ENCODE peak calls at places on chromosomes 12 and 14, in eight cellular contexts. One of them, this sample, is unnamed.
A peak's percentile ranks its signal among the peaks of the same experiment; 100 is the strongest.

GRCh38 chr14:57382283-57382682 is 8.1 kb upstream of the NAA30 start:
- DNase-seq in brain microvascular endothelial cell: peak; percentile 92
- DNase-seq in effector memory CD4-positive, alpha-beta T cell: no peak
- DNase-seq in cardiac muscle cell: peak; percentile 81
- DNase-seq in GM23248: peak; percentile 94
- DNase-seq in ovary: no peak
- DNase-seq in neuronal stem cell: no peak
- DNase-seq in substantia nigra: no peak
- DNase-seq in this sample: peak; percentile 61

GRCh38 chr14:80787876-80788275 is 153.7 kb downstream of the CEP128 start:
- DNase-seq in brain microvascular endothelial cell: no peak
- DNase-seq in effector memory CD4-positive, alpha-beta T cell: no peak
- DNase-seq in cardiac muscle cell: no peak
- DNase-seq in GM23248: peak; percentile 24
- DNase-seq in ovary: no peak
- DNase-seq in neuronal stem cell: no peak
- DNase-seq in substantia nigra: no peak
- DNase-seq in this sample: peak; percentile 43

GRCh38 chr12:60257063-60257462 is 661.2 kb downstream of the SLC16A7 start:
- DNase-seq in brain microvascular endothelial cell: peak; percentile 80
- DNase-seq in effector memory CD4-positive, alpha-beta T cell: no peak
- DNase-seq in cardiac muscle cell: peak; percentile 68
- DNase-seq in GM23248: peak; percentile 75
- DNase-seq in ovary: no peak
- DNase-seq in neuronal stem cell: no peak
- DNase-seq in substantia nigra: no peak
- DNase-seq in this sample: peak; percentile 67

GRCh38 chr14:22469541-22470303 is 119.3 kb downstream of the DAD1 start:
- DNase-seq in brain microvascular endothelial cell: no peak
- DNase-seq in effector memory CD4-positive, alpha-beta T cell: no peak
- DNase-seq in cardiac muscle cell: no peak
- DNase-seq in GM23248: peak; percentile 28
- DNase-seq in ovary: no peak
- DNase-seq in neuronal stem cell: no peak
- DNase-seq in substantia nigra: no peak
- DNase-seq in this sample: no peak

GRCh38 chr14:102913341-102914211 is 8.9 kb upstream of the AMN start:
- DNase-seq in brain microvascular endothelial cell: no peak
- DNase-seq in effector memory CD4-positive, alpha-beta T cell: no peak
- DNase-seq in cardiac muscle cell: no peak
- DNase-seq in GM23248: no peak
- DNase-seq in ovary: no peak
- DNase-seq in neuronal stem cell: no peak
- DNase-seq in substantia nigra: no peak
- DNase-seq in this sample: no peak

GRCh38 chr14:34554540-34555250 is 15.2 kb upstream of the EAPP start:
- DNase-seq in brain microvascular endothelial cell: no peak
- DNase-seq in effector memory CD4-positive, alpha-beta T cell: no peak
- DNase-seq in cardiac muscle cell: no peak
- DNase-seq in GM23248: peak; percentile 61
- DNase-seq in ovary: no peak
- DNase-seq in neuronal stem cell: no peak
- DNase-seq in substantia nigra: no peak
- DNase-seq in this sample: peak; percentile 11

GRCh38 chr12:6465467-6466183 is 4.9 kb downstream of the VAMP1 start:
- DNase-seq in brain microvascular endothelial cell: peak; percentile 64
- DNase-seq in effector memory CD4-positive, alpha-beta T cell: no peak
- DNase-seq in cardiac muscle cell: peak; percentile 84
- DNase-seq in GM23248: peak; percentile 81
- DNase-seq in ovary: peak; percentile 47
- DNase-seq in neuronal stem cell: peak; percentile 65
- DNase-seq in substantia nigra: no peak
- DNase-seq in this sample: peak; percentile 49

GRCh38 chr14:29045237-29045636 is 278.6 kb downstream of the FOXG1 start:
- DNase-seq in brain microvascular endothelial cell: no peak
- DNase-seq in effector memory CD4-positive, alpha-beta T cell: no peak
- DNase-seq in cardiac muscle cell: no peak
- DNase-seq in GM23248: no peak
- DNase-seq in ovary: no peak
- DNase-seq in neuronal stem cell: no peak
- DNase-seq in substantia nigra: no peak
- DNase-seq in this sample: no peak

GRCh38 chr12:56724660-56724988 is 475 bp downstream of the NACA start:
- DNase-seq in brain microvascular endothelial cell: no peak
- DNase-seq in effector memory CD4-positive, alpha-beta T cell: no peak
- DNase-seq in cardiac muscle cell: no peak
- DNase-seq in GM23248: peak; percentile 46
- DNase-seq in ovary: peak; percentile 35
- DNase-seq in neuronal stem cell: peak; percentile 12
- DNase-seq in substantia nigra: no peak
- DNase-seq in this sample: no peak

GRCh38 chr12:25017336-25017735 is 68.4 kb upstream of the BCAT1 start:
- DNase-seq in brain microvascular endothelial cell: peak; percentile 11
- DNase-seq in effector memory CD4-positive, alpha-beta T cell: no peak
- DNase-seq in cardiac muscle cell: no peak
- DNase-seq in GM23248: no peak
- DNase-seq in ovary: no peak
- DNase-seq in neuronal stem cell: no peak
- DNase-seq in substantia nigra: no peak
- DNase-seq in this sample: peak; percentile 28

GRCh38 chr12:68587448-68587873 is 23.2 kb upstream of the RAP1B start:
- DNase-seq in brain microvascular endothelial cell: no peak
- DNase-seq in effector memory CD4-positive, alpha-beta T cell: no peak
- DNase-seq in cardiac muscle cell: no peak
- DNase-seq in GM23248: no peak
- DNase-seq in ovary: no peak
- DNase-seq in neuronal stem cell: no peak
- DNase-seq in substantia nigra: no peak
- DNase-seq in this sample: no peak

GRCh38 chr12:7642876-7643309 is 22.8 kb downstream of the APOBEC1 start:
- DNase-seq in brain microvascular endothelial cell: no peak
- DNase-seq in effector memory CD4-positive, alpha-beta T cell: no peak
- DNase-seq in cardiac muscle cell: peak; percentile 30
- DNase-seq in GM23248: peak; percentile 37
- DNase-seq in ovary: no peak
- DNase-seq in neuronal stem cell: no peak
- DNase-seq in substantia nigra: no peak
- DNase-seq in this sample: no peak

GRCh38 chr12:54419088-54419887 is at the start of gene ITGA5:
- DNase-seq in brain microvascular endothelial cell: peak; percentile 53
- DNase-seq in effector memory CD4-positive, alpha-beta T cell: peak; percentile 40
- DNase-seq in cardiac muscle cell: peak; percentile 76
- DNase-seq in GM23248: peak; percentile 93
- DNase-seq in ovary: peak; percentile 89
- DNase-seq in neuronal stem cell: peak; percentile 48
- DNase-seq in substantia nigra: no peak
- DNase-seq in this sample: no peak

GRCh38 chr12:2922329-2922728 is 31.6 kb downstream of the TULP3 start:
- DNase-seq in brain microvascular endothelial cell: no peak
- DNase-seq in effector memory CD4-positive, alpha-beta T cell: no peak
- DNase-seq in cardiac muscle cell: no peak
- DNase-seq in GM23248: peak; percentile 54
- DNase-seq in ovary: no peak
- DNase-seq in neuronal stem cell: no peak
- DNase-seq in substantia nigra: no peak
- DNase-seq in this sample: no peak

GRCh38 chr14:25574949-25575348 is 525.0 kb upstream of the STXBP6 start:
- DNase-seq in brain microvascular endothelial cell: no peak
- DNase-seq in effector memory CD4-positive, alpha-beta T cell: no peak
- DNase-seq in cardiac muscle cell: no peak
- DNase-seq in GM23248: no peak
- DNase-seq in ovary: no peak
- DNase-seq in neuronal stem cell: no peak
- DNase-seq in substantia nigra: no peak
- DNase-seq in this sample: no peak

GRCh38 chr12:32106517-32107366 is at the start of gene BICD1:
- DNase-seq in brain microvascular endothelial cell: peak; percentile 73
- DNase-seq in effector memory CD4-positive, alpha-beta T cell: peak; percentile 62
- DNase-seq in cardiac muscle cell: peak; percentile 95
- DNase-seq in GM23248: peak; percentile 96
- DNase-seq in ovary: peak; percentile 94
- DNase-seq in neuronal stem cell: peak; percentile 85
- DNase-seq in substantia nigra: peak; percentile 72
- DNase-seq in this sample: peak; percentile 59

GRCh38 chr14:101774814-101775213 is 13.3 kb downstream of the PPP2R5C start:
- DNase-seq in brain microvascular endothelial cell: no peak
- DNase-seq in effector memory CD4-positive, alpha-beta T cell: no peak
- DNase-seq in cardiac muscle cell: no peak
- DNase-seq in GM23248: no peak
- DNase-seq in ovary: no peak
- DNase-seq in neuronal stem cell: no peak
- DNase-seq in substantia nigra: no peak
- DNase-seq in this sample: no peak

GRCh38 chr14:59483360-59483759 is 848 bp downstream of the L3HYPDH start:
- DNase-seq in brain microvascular endothelial cell: peak; percentile 57
- DNase-seq in effector memory CD4-positive, alpha-beta T cell: no peak
- DNase-seq in cardiac muscle cell: peak; percentile 65
- DNase-seq in GM23248: peak; percentile 77
- DNase-seq in ovary: no peak
- DNase-seq in neuronal stem cell: no peak
- DNase-seq in substantia nigra: no peak
- DNase-seq in this sample: no peak

GRCh38 chr12:34599530-34600513 is 577.5 kb downstream of the ALG10 start:
- DNase-seq in brain microvascular endothelial cell: no peak
- DNase-seq in effector memory CD4-positive, alpha-beta T cell: no peak
- DNase-seq in cardiac muscle cell: no peak
- DNase-seq in GM23248: no peak
- DNase-seq in ovary: no peak
- DNase-seq in neuronal stem cell: no peak
- DNase-seq in substantia nigra: no peak
- DNase-seq in this sample: no peak

GRCh38 chr14:96362071-96362964 is 823 bp downstream of the ATG2B start:
- DNase-seq in brain microvascular endothelial cell: peak; percentile 12
- DNase-seq in effector memory CD4-positive, alpha-beta T cell: peak; percentile 36
- DNase-seq in cardiac muscle cell: peak; percentile 44
- DNase-seq in GM23248: peak; percentile 71
- DNase-seq in ovary: no peak
- DNase-seq in neuronal stem cell: no peak
- DNase-seq in substantia nigra: no peak
- DNase-seq in this sample: peak; percentile 60
- H3K27ac ChIP-seq in brain microvascular endothelial cell: peak overlapping the region; percentile 90
- H3K27ac ChIP-seq in effector memory CD4-positive, alpha-beta T cell: peak overlapping the region; percentile 94
- H3K27ac ChIP-seq in cardiac muscle cell: peak overlapping the region; percentile 95
- H3K27ac ChIP-seq in GM23248: peak overlapping the region; percentile 80
- H3K27ac ChIP-seq in ovary: peak overlapping the region; percentile 86
- H3K27ac ChIP-seq in neuronal stem cell: peak overlapping the region; percentile 84
- H3K27ac ChIP-seq in substantia nigra: peak overlapping the region; percentile 91
- H3K27ac ChIP-seq in this sample: peak overlapping the region; percentile 79

DNA sequence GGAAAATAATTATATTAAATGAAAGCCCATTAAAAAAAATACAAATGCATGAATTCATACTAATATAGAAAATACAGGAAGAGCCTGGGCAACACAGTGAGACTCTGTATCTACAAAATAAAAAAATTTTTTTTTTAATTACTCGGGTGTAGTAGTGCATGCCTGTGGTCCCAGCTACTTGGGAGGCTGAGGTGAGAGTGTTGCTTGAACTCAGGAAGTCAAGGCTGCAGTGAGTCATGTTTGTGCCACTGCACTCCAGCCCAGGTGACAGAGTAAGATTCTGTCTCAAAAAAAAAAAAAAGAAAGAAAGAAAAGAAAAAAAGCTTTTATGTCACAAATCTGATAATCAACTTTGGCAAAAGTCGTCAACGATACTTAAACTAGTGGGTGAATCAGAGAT is 80.6 kb upstream of the PLEKHA5 start:
- DNase-seq in brain microvascular endothelial cell: peak; percentile 19
- DNase-seq in effector memory CD4-positive, alpha-beta T cell: no peak
- DNase-seq in cardiac muscle cell: no peak
- DNase-seq in GM23248: no peak
- DNase-seq in ovary: no peak
- DNase-seq in neuronal stem cell: no peak
- DNase-seq in substantia nigra: no peak
- DNase-seq in this sample: no peak
- H3K27ac ChIP-seq in brain microvascular endothelial cell: no peak overlapping the region
- H3K27ac ChIP-seq in effector memory CD4-positive, alpha-beta T cell: no peak overlapping the region
- H3K27ac ChIP-seq in cardiac muscle cell: no peak overlapping the region
- H3K27ac ChIP-seq in GM23248: no peak overlapping the region
- H3K27ac ChIP-seq in ovary: no peak overlapping the region
- H3K27ac ChIP-seq in neuronal stem cell: no peak overlapping the region
- H3K27ac ChIP-seq in substantia nigra: no peak overlapping the region
- H3K27ac ChIP-seq in this sample: no peak overlapping the region

GRCh38 chr12:104215638-104216297 is at the start of gene TXNRD1:
- DNase-seq in brain microvascular endothelial cell: peak; percentile 64
- DNase-seq in effector memory CD4-positive, alpha-beta T cell: peak; percentile 68
- DNase-seq in cardiac muscle cell: peak; percentile 86
- DNase-seq in GM23248: peak; percentile 92
- DNase-seq in ovary: peak; percentile 84
- DNase-seq in neuronal stem cell: peak; percentile 67
- DNase-seq in substantia nigra: peak; percentile 9
- DNase-seq in this sample: peak; percentile 52
- H3K27ac ChIP-seq in brain microvascular endothelial cell: peak within 1 kb of the TSS; percentile 45
- H3K27ac ChIP-seq in effector memory CD4-positive, alpha-beta T cell: peak within 1 kb of the TSS; percentile 42
- H3K27ac ChIP-seq in cardiac muscle cell: no peak within 1 kb of the TSS
- H3K27ac ChIP-seq in GM23248: no peak within 1 kb of the TSS
- H3K27ac ChIP-seq in ovary: peak within 1 kb of the TSS; percentile 93
- H3K27ac ChIP-seq in neuronal stem cell: no peak within 1 kb of the TSS
- H3K27ac ChIP-seq in substantia nigra: no peak within 1 kb of the TSS
- H3K27ac ChIP-seq in this sample: peak within 1 kb of the TSS; percentile 59

GRCh38 chr12:91346827-91347226 is 164.2 kb upstream of the DCN start:
- DNase-seq in brain microvascular endothelial cell: no peak
- DNase-seq in effector memory CD4-positive, alpha-beta T cell: no peak
- DNase-seq in cardiac muscle cell: no peak
- DNase-seq in GM23248: no peak
- DNase-seq in ovary: no peak
- DNase-seq in neuronal stem cell: no peak
- DNase-seq in substantia nigra: no peak
- DNase-seq in this sample: no peak

GRCh38 chr12:91347686-91348085 is 165.1 kb upstream of the DCN start:
- DNase-seq in brain microvascular endothelial cell: no peak
- DNase-seq in effector memory CD4-positive, alpha-beta T cell: no peak
- DNase-seq in cardiac muscle cell: no peak
- DNase-seq in GM23248: peak; percentile 43
- DNase-seq in ovary: no peak
- DNase-seq in neuronal stem cell: no peak
- DNase-seq in substantia nigra: no peak
- DNase-seq in this sample: no peak

GRCh38 chr12:91344408-91344807 is 161.8 kb upstream of the DCN start:
- DNase-seq in brain microvascular endothelial cell: no peak
- DNase-seq in effector memory CD4-positive, alpha-beta T cell: no peak
- DNase-seq in cardiac muscle cell: no peak
- DNase-seq in GM23248: no peak
- DNase-seq in ovary: no peak
- DNase-seq in neuronal stem cell: no peak
- DNase-seq in substantia nigra: no peak
- DNase-seq in this sample: no peak

GRCh38 chr12:91339106-91339505 is 156.5 kb upstream of the DCN start:
- DNase-seq in brain microvascular endothelial cell: no peak
- DNase-seq in effector memory CD4-positive, alpha-beta T cell: no peak
- DNase-seq in cardiac muscle cell: no peak
- DNase-seq in GM23248: no peak
- DNase-seq in ovary: no peak
- DNase-seq in neuronal stem cell: no peak
- DNase-seq in substantia nigra: no peak
- DNase-seq in this sample: no peak

DNA sequence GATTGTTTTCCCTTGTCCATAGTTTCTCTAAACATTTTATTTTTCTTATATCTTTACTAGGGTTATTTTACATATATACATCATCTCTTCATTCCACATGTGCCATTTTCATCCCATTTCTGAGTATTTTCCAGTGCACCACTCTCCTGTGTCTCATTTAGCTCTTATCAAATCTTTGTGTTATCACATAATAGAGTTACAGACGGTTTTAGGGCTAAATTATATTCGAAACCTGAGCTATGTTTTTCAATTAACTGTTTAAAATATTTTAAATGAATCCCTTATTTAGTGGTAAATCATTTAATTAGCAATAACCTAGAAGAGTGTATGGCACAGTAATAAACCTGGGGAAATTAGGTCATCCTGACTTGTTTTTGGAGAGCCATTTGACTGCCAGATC is 160.4 kb upstream of the DCN start:
- DNase-seq in brain microvascular endothelial cell: no peak
- DNase-seq in effector memory CD4-positive, alpha-beta T cell: no peak
- DNase-seq in cardiac muscle cell: no peak
- DNase-seq in GM23248: no peak
- DNase-seq in ovary: no peak
- DNase-seq in neuronal stem cell: no peak
- DNase-seq in substantia nigra: no peak
- DNase-seq in this sample: no peak
- H3K27ac ChIP-seq in brain microvascular endothelial cell: no peak overlapping the region
- H3K27ac ChIP-seq in effector memory CD4-positive, alpha-beta T cell: no peak overlapping the region
- H3K27ac ChIP-seq in cardiac muscle cell: no peak overlapping the region
- H3K27ac ChIP-seq in GM23248: no peak overlapping the region
- H3K27ac ChIP-seq in ovary: no peak overlapping the region
- H3K27ac ChIP-seq in neuronal stem cell: no peak overlapping the region
- H3K27ac ChIP-seq in substantia nigra: no peak overlapping the region
- H3K27ac ChIP-seq in this sample: no peak overlapping the region

This sample was measured in foreskin keratinocyte.